ENCODE peak calls at places on chromosomes 5 and 9, in ten cellular contexts. G is stimulated activated CD8-positive, alpha-beta memory T cell treated with anti-CD3 and anti-CD28 coated beads, Interleukin-7, amount 100 ng/mL, for 24 hours; R is stimulated activated CD4-positive, alpha-beta T cell treated with anti-CD3 and anti-CD28 coated beads, Interleukin-12 subunit alpha, Interleukin-12 subunit beta, amount 100 ng/mL, for 4 hours; Y is Kasumi-1; F is aorta; H is fibroblast of lung; O is osteocyte; K is endodermal cell; C is T-cell; E is kidney tubule cell. V is an unnamed sample.

GRCh38 chr5:78649816-78650561 is 1.4 kb upstream of the LHFPL2 start:
- DNase-seq in K (peak), Y (no peak), C (no peak), R (no peak), F (no peak), G (no peak), E (peak), H (peak), O (no peak), V (no peak)

GRCh38 chr9:106220415-106220814 is 526.1 kb downstream of the TMEM38B start:
- DNase-seq in C (no peak), K (no peak), R (no peak), O (no peak), G (no peak), F (no peak), E (no peak), Y (no peak), H (no peak), V (no peak)

GRCh38 chr9:13532407-13532806 is 252.9 kb upstream of the MPDZ start:
- DNase-seq in F (no peak), R (no peak), G (no peak), K (no peak), Y (no peak), E (no peak), H (no peak), C (no peak), O (no peak), V (no peak)

GRCh38 chr9:36423196-36423595 is 23.1 kb upstream of the RNF38 start:
- DNase-seq in R (no peak), E (no peak), H (no peak), C (no peak), K (no peak), O (no peak), F (no peak), Y (no peak), G (no peak), V (no peak)

GRCh38 chr9:124894741-124895170 is 32.8 kb downstream of the ARPC5L start:
- DNase-seq in G (no peak), E (peak), H (peak), C (peak), K (peak), Y (peak), R (no peak), O (no peak), F (no peak), V (no peak)

GRCh38 chr9:94867281-94867841 is 140.9 kb downstream of the AOPEP start:
- DNase-seq in O (no peak), R (no peak), C (no peak), E (peak), F (no peak), H (peak), G (no peak), Y (no peak), K (no peak), V (no peak)

GRCh38 chr9:37410969-37411785 is 11.3 kb upstream of the GRHPR start:
- DNase-seq in H (no peak), K (peak), F (no peak), E (no peak), G (no peak), R (no peak), O (no peak), Y (peak), C (no peak), V (no peak)

GRCh38 chr5:69189162-69190086 is at the start of gene CENPH:
- DNase-seq in E (peak), F (peak), Y (peak), C (peak), G (peak), H (peak), R (peak), K (peak), O (peak), V (peak)

GRCh38 chr5:115723224-115723623 is 93.2 kb downstream of the CDO1 start:
- DNase-seq in G (no peak), O (no peak), E (no peak), H (no peak), K (no peak), R (no peak), C (no peak), Y (no peak), F (no peak), V (no peak)

GRCh38 chr5:112669328-112669963 is 68.2 kb upstream of the APC start:
- DNase-seq in R (no peak), Y (no peak), C (no peak), G (no peak), F (no peak), O (no peak), K (no peak), H (no peak), E (no peak), V (no peak)

GRCh38 chr5:130992095-130992494 is 173.0 kb downstream of the HINT1 start:
- DNase-seq in G (no peak), H (no peak), Y (no peak), R (no peak), O (no peak), K (no peak), F (no peak), C (no peak), E (no peak), V (no peak)

GRCh38 chr5:112200132-112200531 is 218.9 kb downstream of the EPB41L4A start:
- DNase-seq in K (no peak), F (no peak), G (no peak), Y (no peak), E (peak), R (no peak), C (no peak), O (no peak), H (no peak), V (no peak)

GRCh38 chr9:129320575-129321311 is 142.7 kb upstream of the IER5L start:
- DNase-seq in H (peak), O (no peak), Y (peak), E (peak), K (peak), R (peak), F (peak), G (no peak), C (peak), V (no peak)

GRCh38 chr9:88749420-88749819 is 214.4 kb downstream of the NXNL2 start:
- DNase-seq in R (no peak), K (no peak), Y (no peak), O (no peak), E (peak), F (no peak), H (peak), C (no peak), G (no peak), V (no peak)

GRCh38 chr9:71814805-71815204 is 46.5 kb upstream of the CEMIP2 start:
- DNase-seq in H (peak), F (no peak), G (no peak), R (no peak), E (no peak), C (no peak), Y (no peak), K (no peak), O (no peak), V (no peak)

GRCh38 chr9:121963542-121963995 is 129.5 kb downstream of the TTLL11 start:
- DNase-seq in C (no peak), E (no peak), H (peak), G (no peak), F (no peak), K (no peak), Y (no peak), O (no peak), R (no peak), V (no peak)

GRCh38 chr9:115883467-115884329 is 269.9 kb upstream of the PAPPA start:
- DNase-seq in R (no peak), Y (no peak), G (no peak), H (peak), K (peak), O (no peak), F (no peak), C (no peak), E (peak), V (no peak)

GRCh38 chr9:80775515-80775914 is 913.8 kb downstream of the TLE1 start:
- DNase-seq in F (no peak), E (peak), H (peak), O (no peak), K (no peak), R (no peak), C (no peak), G (no peak), Y (no peak), V (no peak)

GRCh38 chr9:75382126-75382525 is 293.8 kb downstream of the OSTF1 start:
- DNase-seq in H (no peak), C (no peak), F (no peak), G (no peak), Y (no peak), O (no peak), R (no peak), E (peak), K (no peak), V (no peak)

GRCh38 chr5:157915638-157916037 is 56.7 kb upstream of the CLINT1 start:
- DNase-seq in K (no peak), R (no peak), G (no peak), C (no peak), Y (no peak), E (peak), O (no peak), F (peak), H (peak), V (no peak)

GRCh38 chr9:100057624-100058023 is 41.2 kb downstream of the ERP44 start:
- DNase-seq in E (no peak), H (no peak), F (no peak), C (no peak), G (no peak), Y (no peak), O (no peak), R (no peak), K (no peak), V (no peak)

GRCh38 chr9:106634183-106634582 is 228.8 kb upstream of the ZNF462 start:
- DNase-seq in H (no peak), G (no peak), R (no peak), F (no peak), E (no peak), O (no peak), Y (no peak), C (no peak), K (no peak), V (no peak)

GRCh38 chr9:135392511-135392910 is 87.1 kb upstream of the PPP1R26 start:
- DNase-seq in R (no peak), K (peak), O (no peak), G (no peak), E (no peak), H (no peak), C (no peak), Y (no peak), F (no peak), V (no peak)

GRCh38 chr9:132301521-132301920 is 53.3 kb downstream of the SETX start:
- DNase-seq in E (no peak), K (no peak), R (no peak), Y (no peak), O (no peak), F (no peak), C (no peak), G (no peak), H (peak), V (no peak)

GRCh38 chr9:86141843-86142242 is 42.5 kb upstream of the GOLM1 start:
- DNase-seq in C (no peak), E (no peak), Y (no peak), O (no peak), H (no peak), F (no peak), R (no peak), K (no peak), G (no peak), V (no peak)

GRCh38 chr5:55338810-55339243 is 31.0 kb downstream of the MTREX start:
- DNase-seq in E (no peak), F (no peak), O (no peak), Y (no peak), H (no peak), R (peak), C (no peak), K (no peak), G (peak), V (no peak)

GRCh38 chr9:125377584-125378250 is 116.1 kb downstream of the GAPVD1 start:
- DNase-seq in O (no peak), R (no peak), K (no peak), C (no peak), G (no peak), F (no peak), E (no peak), H (no peak), Y (no peak), V (no peak)

GRCh38 chr5:172051643-172052362 is 45.4 kb upstream of the FBXW11 start:
- DNase-seq in E (peak), F (no peak), G (no peak), K (no peak), C (no peak), H (no peak), R (no peak), O (no peak), Y (no peak), V (no peak)

GRCh38 chr9:76415731-76416130 is 21.5 kb upstream of the RFK start:
- DNase-seq in Y (no peak), H (peak), R (no peak), C (no peak), F (no peak), K (no peak), G (no peak), E (peak), O (no peak), V (no peak)

GRCh38 chr9:109013678-109014145 is 413 bp upstream of the CTNNAL1 start:
- DNase-seq in K (no peak), R (no peak), F (no peak), Y (no peak), E (peak), H (no peak), O (no peak), G (peak), C (no peak), V (no peak)

GRCh38 chr9:74777136-74777879 is 110.4 kb downstream of the TRPM6 start:
- DNase-seq in R (peak), K (peak), F (peak), H (peak), Y (peak), C (peak), O (no peak), G (peak), E (peak), V (no peak)

GRCh38 chr5:103571730-103572129 is 9.1 kb upstream of the NUDT12 start:
- DNase-seq in Y (no peak), G (no peak), C (no peak), K (no peak), E (no peak), F (no peak), R (no peak), O (no peak), H (no peak), V (no peak)

GRCh38 chr5:160507181-160507811 is 85.6 kb downstream of the PTTG1 start:
- DNase-seq in F (no peak), G (no peak), O (no peak), Y (peak), H (peak), R (no peak), C (no peak), E (peak), K (peak), V (no peak)

GRCh38 chr9:2158111-2158610 is 143.0 kb downstream of the SMARCA2 start:
- DNase-seq in H (peak), R (peak), F (no peak), G (peak), O (no peak), K (peak), Y (peak), C (peak), E (peak), V (no peak)

GRCh38 chr9:100307061-100307460 is 45.7 kb downstream of the TEX10 start:
- DNase-seq in C (no peak), H (no peak), E (no peak), G (no peak), F (no peak), Y (no peak), R (no peak), O (no peak), K (no peak), V (no peak)

GRCh38 chr9:71592400-71592799 is 175.9 kb downstream of the CEMIP2 start:
- DNase-seq in K (no peak), R (no peak), F (no peak), O (no peak), H (peak), G (no peak), C (no peak), E (peak), Y (no peak), V (no peak)